ENCODE peak calls at places on chromosomes 7 and 10, in five cellular contexts. N is GM12891; T is activated CD8-positive, alpha-beta memory T cell treated with anti-CD3 and anti-CD28 coated beads for 4 hours; L is AML-193; I is Calu3. J is an unnamed sample.

GRCh38 chr7:128135275-128136214 is 104.3 kb upstream of the LRRC4 start:
- DNase-seq in N (peak), L (peak), I (peak), T (peak), J (peak)

GRCh38 chr7:140375323-140375722 is 23.0 kb downstream of the SLC37A3 start:
- DNase-seq in T (no peak), L (no peak), N (no peak), I (no peak), J (no peak)

GRCh38 chr7:155974186-155974897 is 162.1 kb upstream of the SHH start:
- DNase-seq in T (no peak), I (no peak), N (no peak), L (no peak), J (no peak)

GRCh38 chr7:144048648-144049047 is at the start of gene OR2A5:
- DNase-seq in N (no peak), I (no peak), T (no peak), L (no peak), J (no peak)

GRCh38 chr7:151132461-151133205 is 34.9 kb downstream of the GBX1 start:
- DNase-seq in N (no peak), I (no peak), L (no peak), T (no peak), J (no peak)

GRCh38 chr7:37040330-37040729 is 316.0 kb upstream of the AOAH start:
- DNase-seq in L (no peak), T (no peak), I (no peak), N (no peak), J (no peak)

GRCh38 chr10:95600158-95600557 is 39.0 kb upstream of the SORBS1 start:
- DNase-seq in I (no peak), N (no peak), T (no peak), L (no peak), J (no peak)

GRCh38 chr7:125383324-125383723 is 453.7 kb upstream of the POT1 start:
- DNase-seq in N (no peak), I (no peak), L (peak), T (no peak), J (no peak)

GRCh38 chr7:3893789-3894153 is 592.7 kb downstream of the SDK1 start:
- DNase-seq in N (no peak), L (no peak), T (no peak), I (no peak), J (no peak)

GRCh38 chr7:157013602-157014549 is 3.4 kb upstream of the MNX1 start:
- DNase-seq in I (no peak), N (no peak), L (no peak), T (no peak), J (no peak)

GRCh38 chr7:17434841-17435692 is 136.6 kb downstream of the AHR start:
- DNase-seq in I (no peak), T (no peak), N (no peak), L (no peak), J (no peak)

GRCh38 chr10:124632064-124632531 is 112.1 kb downstream of the FAM53B start:
- DNase-seq in N (no peak), L (no peak), T (no peak), I (no peak), J (peak)

GRCh38 chr10:8112942-8113442 is 58.5 kb downstream of the GATA3 start:
- DNase-seq in I (no peak), L (no peak), T (no peak), N (no peak), J (no peak)

GRCh38 chr7:85475476-85475875 is 288.6 kb upstream of the SEMA3D start:
- DNase-seq in N (no peak), T (no peak), L (no peak), I (no peak), J (no peak)

GRCh38 chr7:2393751-2394150 is 9.7 kb upstream of the CHST12 start:
- DNase-seq in I (no peak), T (no peak), L (no peak), N (no peak), J (no peak)

GRCh38 chr10:50497758-50498157 is 126.0 kb downstream of the SGMS1 start:
- DNase-seq in T (no peak), N (no peak), I (no peak), L (no peak), J (peak)